ENCODE peak calls at places on chromosomes 6 and 20, in ten cellular contexts. I is cardiac muscle cell, Y is thyroid gland, K is PC-3, L is GM06990, N is foreskin fibroblast, T is tibial artery, R is HCT116, A is left ventricle myocardium inferior, F is endothelial cell of umbilical vein. B is an unnamed sample.

GRCh38 chr6:25103603-25104002 is 167.8 kb upstream of the RIPOR2 start:
- DNase-seq in Y (no peak), K (no peak), N (no peak), T (no peak), L (no peak), F (no peak), A (no peak), I (no peak), R (no peak), B (no peak)

GRCh38 chr6:113591896-113592827 is 265.0 kb upstream of the MARCKS start:
- DNase-seq in L (no peak), R (no peak), K (no peak), T (no peak), N (peak), I (peak), Y (peak), F (peak), A (no peak), B (peak)

GRCh38 chr6:31940256-31940664 is 5.6 kb upstream of the CFB start:
- DNase-seq in R (no peak), K (peak), I (no peak), T (no peak), A (no peak), N (peak), Y (no peak), F (no peak), L (no peak), B (no peak)

GRCh38 chr6:31949926-31950548 is 4.1 kb downstream of the CFB start:
- DNase-seq in N (no peak), Y (no peak), F (no peak), T (no peak), R (no peak), A (no peak), I (no peak), L (no peak), K (no peak), B (no peak)

GRCh38 chr6:1025821-1026220 is 286.1 kb upstream of the FOXQ1 start:
- DNase-seq in L (no peak), F (no peak), Y (no peak), R (no peak), I (no peak), A (no peak), T (no peak), K (no peak), N (no peak), B (no peak)

GRCh38 chr20:2688041-2688591 is 4.5 kb upstream of the EBF4 start:
- DNase-seq in N (peak), K (peak), I (peak), F (peak), L (peak), T (no peak), R (peak), A (peak), Y (peak), B (peak)

GRCh38 chr20:38199506-38200390 is 34.7 kb upstream of the TGM2 start:
- DNase-seq in I (no peak), F (no peak), T (peak), R (no peak), N (no peak), K (no peak), Y (no peak), L (no peak), A (no peak), B (no peak)

GRCh38 chr6:46638650-46639049 is 14.0 kb downstream of the CYP39A1 start:
- DNase-seq in I (no peak), K (peak), F (no peak), A (no peak), L (no peak), Y (no peak), R (no peak), T (no peak), N (no peak), B (no peak)

GRCh38 chr6:24489470-24489869 is at the start of gene GPLD1:
- DNase-seq in N (no peak), Y (no peak), T (no peak), F (no peak), K (no peak), L (no peak), R (no peak), I (no peak), A (no peak), B (no peak)

DNA sequence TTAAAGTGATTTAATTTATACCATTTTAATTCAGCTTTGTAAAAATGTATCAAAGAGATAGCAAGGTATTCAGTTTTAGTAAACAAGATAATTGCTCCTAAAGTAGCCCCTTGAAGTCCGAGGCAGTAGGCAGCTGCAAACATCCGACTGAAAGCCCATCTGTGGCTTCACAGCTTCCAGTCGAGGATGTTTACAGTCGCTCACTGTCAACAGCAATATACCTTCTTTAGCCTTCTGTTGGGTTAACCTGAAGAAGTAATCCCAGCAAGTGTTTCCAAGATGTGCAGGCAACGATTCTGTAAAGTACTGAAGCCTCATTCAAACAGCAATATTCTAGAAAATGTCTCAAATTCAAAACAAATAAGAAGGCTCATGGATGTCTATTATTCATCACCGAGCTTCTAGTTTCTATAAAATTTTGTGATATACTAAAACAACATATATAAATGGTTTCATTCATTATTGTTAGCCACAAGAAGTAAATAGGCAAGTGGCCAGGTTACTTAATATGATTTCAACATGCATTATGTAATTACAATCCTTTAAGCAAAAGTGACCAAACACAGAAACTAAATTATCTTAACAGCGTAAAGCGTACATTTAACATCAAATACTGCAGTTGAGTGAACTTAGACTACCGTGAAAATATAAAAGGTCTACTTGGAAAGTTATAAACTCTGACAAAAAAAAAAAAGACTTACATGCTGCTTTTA is 115.0 kb downstream of the OGFRL1 start:
- DNase-seq in T (no peak), F (peak), L (no peak), A (no peak), N (no peak), I (no peak), Y (no peak), K (peak), R (no peak), B (no peak)
- H3K4me3 ChIP-seq in T (no peak), F (peak), L (no peak), A (peak), N (no peak), I (no peak), Y (no peak), K (peak), R (peak), B (no peak)

DNA sequence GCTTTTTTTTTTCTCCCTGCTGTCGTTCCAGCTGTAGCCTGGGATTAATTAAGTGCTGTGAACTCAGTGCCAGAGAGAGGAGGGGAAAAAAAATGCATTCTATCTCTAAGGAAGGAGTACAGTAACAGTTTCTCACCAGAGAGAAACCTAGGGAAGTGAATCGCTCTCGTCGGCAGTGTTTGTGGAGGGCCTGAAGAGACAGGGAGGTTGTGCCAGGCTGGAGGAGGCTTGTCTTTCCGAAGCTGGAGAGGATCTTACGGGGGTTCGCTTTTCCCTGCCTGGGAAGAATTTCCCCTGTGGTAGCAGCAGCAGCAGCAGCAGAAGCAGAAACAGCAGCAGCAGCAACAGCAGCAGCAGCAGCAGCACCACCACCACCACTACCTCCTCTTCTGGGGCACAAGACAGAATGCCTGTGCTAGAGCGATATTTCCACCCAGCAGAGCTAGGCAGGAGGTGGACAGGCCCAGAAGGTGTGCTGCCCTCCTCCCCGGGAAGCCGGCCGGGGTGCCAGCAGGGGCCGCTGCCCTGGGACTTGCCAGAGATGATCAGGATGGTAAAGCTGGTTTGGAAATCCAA is 186.5 kb downstream of the PDE7B start:
- DNase-seq in Y (peak), K (no peak), N (peak), I (peak), A (peak), L (no peak), T (no peak), R (no peak), F (peak), B (no peak)
- TF ChIP-seq CTCF in Y (no peak), K (no peak), N (peak), I (peak), A (peak), L (no peak), T (no peak), R (no peak), F (peak), B (no peak)

DNA sequence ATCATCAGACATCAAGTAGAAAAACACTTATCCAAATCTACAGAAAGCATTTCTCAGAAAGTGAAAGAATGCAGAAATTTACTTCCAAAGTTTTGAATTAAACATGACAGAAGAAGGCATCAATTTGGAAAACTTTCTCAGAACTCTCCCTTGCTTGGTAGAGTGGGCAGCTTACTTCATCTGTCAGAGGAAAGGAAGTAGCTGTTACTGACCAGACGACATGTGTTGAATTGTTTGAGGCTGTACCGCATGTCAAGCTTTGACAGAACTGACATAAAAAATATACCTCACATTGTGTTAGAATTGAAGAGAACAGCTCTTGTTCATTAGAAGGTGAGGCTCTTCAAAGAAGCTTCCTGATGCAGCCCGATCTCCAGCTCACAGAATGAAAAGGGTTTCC is 190.6 kb downstream of the PLCB1 start:
- DNase-seq in R (no peak), Y (no peak), L (no peak), T (no peak), F (no peak), I (peak), N (no peak), K (no peak), A (no peak), B (no peak)
- H3K4me3 ChIP-seq in R (no peak), Y (no peak), L (no peak), T (no peak), F (no peak), I (no peak), N (no peak), K (no peak), A (no peak), B (no peak)

DNA sequence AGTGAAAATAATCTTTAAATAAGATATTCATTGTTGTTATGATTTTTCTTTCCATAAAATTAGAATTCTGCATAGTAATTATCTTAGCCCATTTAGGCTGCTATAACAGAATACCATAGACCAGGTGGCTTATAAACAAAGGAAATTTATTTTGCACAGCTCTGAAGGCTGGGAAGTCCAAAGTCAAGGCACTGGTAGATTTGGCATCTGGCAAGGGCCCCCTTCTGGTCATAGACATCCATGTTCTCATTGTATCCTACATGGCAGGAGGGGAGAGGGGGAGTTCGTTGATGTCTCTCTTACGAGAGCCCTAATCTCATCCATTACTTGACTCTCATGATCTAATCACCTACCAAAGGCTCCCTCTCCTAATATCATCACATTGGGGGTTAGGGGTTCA is 175.0 kb upstream of the CCN2 start:
- DNase-seq in F (no peak), Y (no peak), R (no peak), N (no peak), T (no peak), A (no peak), K (no peak), I (no peak), L (no peak), B (no peak)
- TF ChIP-seq CTCF in F (no peak), Y (no peak), R (no peak), N (no peak), T (no peak), A (no peak), K (no peak), I (no peak), L (no peak), B (no peak)

GRCh38 chr6:145247677-145248419 is 487.5 kb downstream of the EPM2A start:
- DNase-seq in L (no peak), I (no peak), A (no peak), Y (no peak), F (peak), R (no peak), K (peak), T (no peak), N (peak), B (peak)
- H3K4me3 ChIP-seq in L (no peak), I (no peak), A (no peak), Y (no peak), F (no peak), R (no peak), K (peak), T (no peak), N (no peak), B (no peak)

DNA sequence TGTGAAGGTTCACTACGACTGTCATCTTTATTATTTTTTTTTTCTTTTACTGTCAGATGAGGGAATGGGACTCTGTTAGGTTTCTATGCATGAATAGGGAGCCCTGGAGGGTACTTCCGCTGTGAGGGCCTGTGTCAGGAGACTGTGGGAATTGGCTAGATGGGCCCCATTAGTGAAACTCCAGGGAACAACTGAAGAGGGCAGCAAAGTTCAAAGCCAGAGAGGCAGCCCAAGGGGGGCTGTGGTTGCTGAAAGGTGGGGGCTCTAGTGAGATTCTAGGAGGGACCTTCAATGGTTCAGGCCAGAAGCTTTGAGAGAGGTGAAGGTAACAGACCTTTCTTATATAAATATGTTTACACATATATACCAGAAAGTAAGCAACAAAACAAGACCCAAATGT is 13.2 kb upstream of the EPB41L1 start:
- DNase-seq in T (no peak), N (no peak), A (no peak), R (no peak), F (no peak), L (no peak), Y (no peak), K (no peak), I (no peak), B (no peak)
- TF ChIP-seq CTCF in T (no peak), N (no peak), A (no peak), R (peak), F (no peak), L (no peak), Y (no peak), K (no peak), I (no peak), B (peak)

GRCh38 chr6:143079325-143079640 is 18.6 kb downstream of the AIG1 start:
- DNase-seq in R (no peak), L (no peak), N (no peak), T (no peak), K (no peak), I (no peak), F (no peak), A (no peak), Y (no peak), B (no peak)
- H3K4me3 ChIP-seq in R (no peak), L (no peak), N (no peak), T (no peak), K (no peak), I (no peak), F (no peak), A (no peak), Y (no peak), B (no peak)

GRCh38 chr6:44128020-44128917 is 915 bp downstream of the TMEM63B start:
- DNase-seq in A (peak), Y (peak), L (peak), I (peak), R (no peak), N (peak), T (peak), K (peak), F (peak), B (no peak)
- TF ChIP-seq CTCF in A (peak), Y (peak), L (peak), I (no peak), R (peak), N (peak), T (peak), K (peak), F (no peak), B (no peak)